ENCODE peak calls at places on chromosomes 4 and X, in four cellular contexts. One of them, this sample, is unnamed.

GRCh38 chr4:80610845-80611244 is 275.3 kb downstream of the CFAP299 start:
- DNase-seq in GM23248: peak
- DNase-seq in CD4-positive, alpha-beta memory T cell: no peak
- DNase-seq in adrenal gland: no peak
- DNase-seq in this sample: peak

GRCh38 chr4:6772223-6772928 is 10.2 kb upstream of the KIAA0232 start:
- DNase-seq in GM23248: peak
- DNase-seq in CD4-positive, alpha-beta memory T cell: no peak
- DNase-seq in adrenal gland: no peak
- DNase-seq in this sample: peak

GRCh38 chrX:80335062-80335830 is 85.0 kb upstream of the TENT5D start:
- DNase-seq in GM23248: peak
- DNase-seq in CD4-positive, alpha-beta memory T cell: no peak
- DNase-seq in adrenal gland: peak
- DNase-seq in this sample: peak

GRCh38 chr4:128385683-128386304 is 98.2 kb upstream of the PGRMC2 start:
- DNase-seq in GM23248: peak
- DNase-seq in CD4-positive, alpha-beta memory T cell: no peak
- DNase-seq in adrenal gland: no peak
- DNase-seq in this sample: peak

GRCh38 chrX:49077941-49078340 is 1.7 kb downstream of the WDR45 start:
- DNase-seq in GM23248: no peak
- DNase-seq in CD4-positive, alpha-beta memory T cell: no peak
- DNase-seq in adrenal gland: no peak
- DNase-seq in this sample: no peak

GRCh38 chr4:56468097-56468422 is 643 bp downstream of the SRP72 start:
- DNase-seq in GM23248: peak
- DNase-seq in CD4-positive, alpha-beta memory T cell: no peak
- DNase-seq in adrenal gland: peak
- DNase-seq in this sample: peak

GRCh38 chr4:6892190-6892908 is 17.3 kb upstream of the TBC1D14 start:
- DNase-seq in GM23248: peak
- DNase-seq in CD4-positive, alpha-beta memory T cell: peak
- DNase-seq in adrenal gland: peak
- DNase-seq in this sample: peak

GRCh38 chr4:73726000-73726399 is 14.4 kb upstream of the CXCL8 start:
- DNase-seq in GM23248: peak
- DNase-seq in CD4-positive, alpha-beta memory T cell: no peak
- DNase-seq in adrenal gland: no peak
- DNase-seq in this sample: peak

DNA sequence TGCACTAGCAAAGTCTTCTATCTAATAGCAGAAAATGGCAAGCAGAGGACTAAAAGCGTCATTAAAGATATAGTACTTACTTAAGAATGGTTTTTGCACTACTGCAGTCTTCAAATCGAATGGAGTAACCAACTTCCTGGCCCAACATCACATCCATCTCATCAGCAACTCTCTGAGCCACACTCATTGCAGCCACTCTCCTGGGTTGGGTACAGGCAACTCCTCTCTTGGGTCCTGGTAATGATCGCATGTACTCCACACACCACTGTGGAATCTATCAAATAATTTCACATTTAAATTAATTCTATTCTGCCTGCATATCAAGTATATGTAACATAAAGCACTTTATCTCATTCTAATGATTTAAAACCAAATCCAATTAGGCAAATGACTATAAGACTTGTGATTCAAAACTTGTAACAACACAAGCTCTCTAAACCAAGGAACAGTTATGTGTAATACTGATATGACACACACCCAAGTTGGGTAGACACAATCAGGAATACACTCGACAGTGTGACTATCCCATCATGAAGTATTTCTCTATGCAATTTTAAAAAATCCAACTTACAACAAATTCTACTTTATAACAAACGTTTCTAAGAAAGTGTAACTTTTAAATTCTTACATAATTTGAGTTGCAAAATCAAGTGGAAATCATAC is 13.6 kb downstream of the DHX15 start:
- DNase-seq in GM23248: no peak
- DNase-seq in CD4-positive, alpha-beta memory T cell: no peak
- DNase-seq in adrenal gland: no peak
- DNase-seq in this sample: peak
- H3K4me3 ChIP-seq in GM23248: no peak
- H3K4me3 ChIP-seq in CD4-positive, alpha-beta memory T cell: no peak
- H3K4me3 ChIP-seq in adrenal gland: no peak
- H3K4me3 ChIP-seq in this sample: no peak

GRCh38 chr4:3468154-3468553 is 5.0 kb downstream of the DOK7 start:
- DNase-seq in GM23248: no peak
- DNase-seq in CD4-positive, alpha-beta memory T cell: peak
- DNase-seq in adrenal gland: no peak
- DNase-seq in this sample: no peak
- H3K4me3 ChIP-seq in GM23248: no peak
- H3K4me3 ChIP-seq in CD4-positive, alpha-beta memory T cell: no peak
- H3K4me3 ChIP-seq in adrenal gland: no peak
- H3K4me3 ChIP-seq in this sample: no peak

GRCh38 chr4:15010038-15010585 is 7.8 kb downstream of the CPEB2 start:
- DNase-seq in GM23248: no peak
- DNase-seq in CD4-positive, alpha-beta memory T cell: no peak
- DNase-seq in adrenal gland: no peak
- DNase-seq in this sample: no peak
- H3K4me3 ChIP-seq in GM23248: no peak
- H3K4me3 ChIP-seq in CD4-positive, alpha-beta memory T cell: no peak
- H3K4me3 ChIP-seq in adrenal gland: no peak
- H3K4me3 ChIP-seq in this sample: no peak

GRCh38 chr4:25065901-25066610 is 35.3 kb upstream of the LGI2 start:
- DNase-seq in GM23248: no peak
- DNase-seq in CD4-positive, alpha-beta memory T cell: no peak
- DNase-seq in adrenal gland: no peak
- DNase-seq in this sample: no peak
- H3K4me3 ChIP-seq in GM23248: no peak
- H3K4me3 ChIP-seq in CD4-positive, alpha-beta memory T cell: no peak
- H3K4me3 ChIP-seq in adrenal gland: no peak
- H3K4me3 ChIP-seq in this sample: no peak

GRCh38 chr4:8276358-8277240 is 7.0 kb downstream of the HTRA3 start:
- DNase-seq in GM23248: peak
- DNase-seq in CD4-positive, alpha-beta memory T cell: no peak
- DNase-seq in adrenal gland: no peak
- DNase-seq in this sample: no peak

GRCh38 chr4:8275511-8275910 is 6.0 kb downstream of the HTRA3 start:
- DNase-seq in GM23248: no peak
- DNase-seq in CD4-positive, alpha-beta memory T cell: no peak
- DNase-seq in adrenal gland: no peak
- DNase-seq in this sample: no peak

GRCh38 chr4:8273450-8273849 is 3.9 kb downstream of the HTRA3 start:
- DNase-seq in GM23248: no peak
- DNase-seq in CD4-positive, alpha-beta memory T cell: no peak
- DNase-seq in adrenal gland: no peak
- DNase-seq in this sample: no peak

GRCh38 chr4:8274066-8274652 is 4.6 kb downstream of the HTRA3 start:
- DNase-seq in GM23248: no peak
- DNase-seq in CD4-positive, alpha-beta memory T cell: no peak
- DNase-seq in adrenal gland: no peak
- DNase-seq in this sample: no peak

DNA sequence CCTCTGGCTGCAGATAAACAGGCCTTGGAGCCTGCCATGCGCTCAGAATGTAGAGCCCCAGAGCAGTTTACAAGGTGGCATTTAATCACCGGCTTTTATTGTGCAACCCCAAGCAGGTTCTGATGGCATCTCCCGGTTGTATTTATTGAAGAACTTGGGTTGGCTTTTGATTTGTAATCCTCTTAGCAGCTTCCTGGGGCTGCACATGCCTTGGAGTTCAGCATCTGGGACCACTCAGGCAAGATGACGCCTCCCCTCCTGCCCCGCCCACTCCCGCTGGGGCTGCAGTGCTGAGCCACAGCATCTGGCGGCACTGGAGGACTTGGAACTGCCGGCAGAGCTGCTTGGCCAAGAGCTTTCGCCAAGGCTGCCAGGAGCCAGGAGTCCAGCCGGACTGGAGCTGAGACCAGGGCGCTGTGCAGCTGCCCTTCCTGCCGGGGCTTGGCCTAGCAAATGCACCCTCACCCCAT is 5.3 kb downstream of the HTRA3 start:
- DNase-seq in GM23248: peak
- DNase-seq in CD4-positive, alpha-beta memory T cell: no peak
- DNase-seq in adrenal gland: peak
- DNase-seq in this sample: peak
- H3K4me3 ChIP-seq in GM23248: no peak
- H3K4me3 ChIP-seq in CD4-positive, alpha-beta memory T cell: no peak
- H3K4me3 ChIP-seq in adrenal gland: no peak
- H3K4me3 ChIP-seq in this sample: no peak

This sample was measured in epithelial cell of esophagus.